ENCODE peak calls at places on chromosomes 4 and X, in six cellular contexts. K, C, D, B, P and V are unnamed samples.

GRCh38 chrX:15436220-15436619 is 52.0 kb upstream of the VEGFD start:
- DNase-seq in P (peak), K (no peak), B (no peak), D (no peak), C (no peak), V (no peak)

GRCh38 chr4:138919094-138919936 is 96.3 kb upstream of the NOCT start:
- DNase-seq in K (peak), D (peak), P (peak), B (peak), C (peak), V (no peak)

GRCh38 chrX:108331126-108331909 is 106.9 kb downstream of the COL4A6 start:
- DNase-seq in P (no peak), B (no peak), D (no peak), C (no peak), K (no peak), V (no peak)

GRCh38 chrX:55484948-55485347 is 4.7 kb downstream of the USP51 start:
- DNase-seq in D (no peak), B (no peak), C (no peak), P (no peak), K (no peak), V (no peak)

GRCh38 chrX:153708415-153708814 is 15.8 kb downstream of the BCAP31 start:
- DNase-seq in B (no peak), K (no peak), C (peak), P (peak), D (peak), V (no peak)

GRCh38 chrX:46444011-46444410 is 101.2 kb downstream of the ZNF674 start:
- DNase-seq in P (peak), K (no peak), B (no peak), D (no peak), C (no peak), V (no peak)

GRCh38 chr4:123397276-123398150 is 918 bp downstream of the SPRY1 start:
- DNase-seq in D (peak), B (peak), K (peak), P (peak), C (no peak), V (peak)

GRCh38 chr4:108068422-108068821 is 78.7 kb downstream of the HADH start:
- DNase-seq in D (no peak), B (no peak), P (peak), C (no peak), K (no peak), V (no peak)

GRCh38 chrX:72272868-72273267 is 4.2 kb downstream of the RPS4X start:
- DNase-seq in B (no peak), D (no peak), P (no peak), C (no peak), K (no peak), V (no peak)

GRCh38 chr4:20544645-20545044 is 155.6 kb upstream of the PACRGL start:
- DNase-seq in D (no peak), B (no peak), K (no peak), C (no peak), P (peak), V (no peak)

GRCh38 chr4:77699731-77700210 is 94.2 kb downstream of the CXCL13 start:
- DNase-seq in C (no peak), B (no peak), P (peak), K (no peak), D (no peak), V (no peak)

GRCh38 chr4:181018472-181018871 is 1224.7 kb upstream of the TENM3 start:
- DNase-seq in B (no peak), C (no peak), D (no peak), K (no peak), P (no peak), V (no peak)

GRCh38 chrX:154710309-154710708 is 40.6 kb downstream of the GAB3 start:
- DNase-seq in P (no peak), K (no peak), D (no peak), B (no peak), C (no peak), V (no peak)
- TF ChIP-seq CTCF in P (no peak), K (no peak), D (no peak), B (no peak), C (no peak), V (no peak)

DNA sequence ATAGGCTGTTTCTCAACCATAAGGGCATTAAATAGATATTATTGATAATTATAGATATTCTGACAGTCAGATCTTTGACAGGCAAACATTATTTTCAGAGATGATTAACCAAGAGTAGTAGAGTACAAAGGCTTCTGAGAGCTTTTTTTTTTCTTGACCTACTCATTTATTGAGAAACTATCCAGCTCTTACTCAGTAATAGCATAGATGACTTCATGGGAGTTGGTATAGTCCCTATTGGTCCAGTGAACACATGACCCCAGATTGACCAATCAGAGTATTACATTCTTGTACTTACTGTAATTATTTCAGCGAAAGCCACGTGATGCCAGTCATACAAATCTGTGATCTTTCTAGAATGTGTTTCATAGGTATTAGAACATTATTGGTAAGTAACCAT is 508.7 kb downstream of the FSTL5 start:
- DNase-seq in P (no peak), K (no peak), B (no peak), D (no peak), C (no peak), V (no peak)
- TF ChIP-seq CTCF in P (no peak), K (no peak), B (no peak), D (no peak), C (no peak), V (no peak)

DNA sequence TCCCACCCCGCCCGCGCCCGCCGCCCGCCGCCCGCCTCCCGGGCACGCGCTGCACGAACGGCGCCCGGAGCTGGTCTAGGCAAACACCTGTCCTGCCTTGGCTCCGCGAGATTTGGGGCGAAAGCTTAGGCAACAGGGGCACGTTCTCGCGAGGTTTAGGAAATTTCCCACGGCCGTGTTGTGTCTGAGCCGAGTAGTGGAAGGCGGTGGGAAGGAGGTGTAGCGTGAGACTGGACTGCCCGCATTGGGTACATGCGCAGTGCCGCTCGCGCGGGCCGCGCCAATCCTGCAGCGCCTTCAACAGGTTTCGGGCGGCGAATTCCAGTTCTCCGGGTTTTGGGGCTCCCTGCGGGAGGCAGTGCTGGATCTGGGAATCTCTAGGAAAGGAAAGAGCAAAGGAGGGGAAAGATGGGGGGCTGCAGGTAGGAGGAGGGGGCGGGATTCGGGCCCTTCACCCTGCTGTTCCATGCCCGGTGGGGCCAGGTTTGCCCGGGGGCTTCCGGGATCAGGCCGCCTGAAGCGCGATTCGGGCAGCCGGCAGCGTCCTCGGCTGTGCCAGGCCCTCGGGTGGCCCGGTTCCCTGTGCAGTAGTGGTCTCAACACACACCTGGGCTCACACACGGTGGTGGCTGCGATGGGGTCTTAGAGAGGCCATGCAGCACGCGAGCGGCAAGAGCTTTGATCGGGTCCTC is 1.2 kb upstream of the RBPJ start:
- DNase-seq in K (peak), P (peak), D (peak), B (peak), C (peak), V (peak)
- TF ChIP-seq CTCF in K (peak), P (no peak), D (no peak), B (no peak), C (no peak), V (peak)

GRCh38 chr4:168893807-168894206 is 116.2 kb downstream of the CBR4 start:
- DNase-seq in K (no peak), B (no peak), C (no peak), P (no peak), D (no peak), V (no peak)
- TF ChIP-seq CTCF in K (no peak), B (no peak), C (no peak), P (no peak), D (no peak), V (no peak)

DNA sequence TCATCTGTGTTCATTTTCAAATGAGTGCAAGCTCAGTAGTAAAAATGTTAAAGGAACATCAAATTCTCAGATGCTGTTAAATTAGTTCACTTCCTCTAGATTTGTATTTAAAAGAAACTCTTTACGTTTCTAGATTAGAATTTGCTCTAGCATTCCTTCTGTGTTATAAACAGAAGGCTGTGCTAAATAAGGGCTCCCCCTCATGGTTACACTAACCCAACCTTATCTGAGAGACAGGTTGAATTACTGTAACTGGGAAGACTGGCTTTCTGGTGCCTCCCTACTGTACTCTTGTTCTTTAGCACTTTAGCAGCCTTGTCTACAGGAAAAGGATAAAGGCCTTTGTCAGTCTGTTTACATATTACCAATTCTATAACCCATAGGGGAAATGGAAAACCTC is 56.8 kb downstream of the RXFP1 start:
- DNase-seq in K (no peak), C (no peak), P (peak), D (no peak), B (no peak), V (no peak)
- TF ChIP-seq CTCF in K (no peak), C (no peak), P (peak), D (no peak), B (no peak), V (peak)